ENCODE peak calls at places on chromosome 11, in six cellular contexts. T is thyroid gland, N is fibroblast of lung, H is adipocyte, Y is heart left ventricle, S is heart right ventricle. X is an unnamed sample. For H3K4me1, the result is how much of the 10 kb centered on the place peaks cover.

GRCh38 chr11:78564037-78564888 is 10.4 kb downstream of the NARS2 start:
- DNase-seq in T (no peak), N (peak), H (peak), Y (no peak), S (no peak), X (peak)

GRCh38 chr11:71940561-71941219 is 11.8 kb downstream of the RNF121 start:
- DNase-seq in T (no peak), N (peak), H (no peak), Y (no peak), S (no peak), X (no peak)

GRCh38 chr11:101862410-101863233 is 52.2 kb upstream of the CEP126 start:
- DNase-seq in T (peak), N (peak), H (peak), Y (peak), S (no peak), X (peak)

GRCh38 chr11:57662893-57663292 is 5.0 kb upstream of the ZDHHC5 start:
- DNase-seq in T (no peak), N (no peak), H (no peak), Y (no peak), S (no peak), X (peak)

GRCh38 chr11:73262851-73263495 is 9.2 kb upstream of the P2RY6 start:
- DNase-seq in T (no peak), N (peak), H (peak), Y (no peak), S (no peak), X (peak)

GRCh38 chr11:24298126-24298525 is 198.7 kb upstream of the LUZP2 start:
- DNase-seq in T (no peak), N (no peak), H (peak), Y (no peak), S (no peak), X (no peak)

GRCh38 chr11:47204633-47204989 is 10.2 kb upstream of the DDB2 start:
- DNase-seq in T (no peak), N (peak), H (peak), Y (no peak), S (no peak), X (peak)

GRCh38 chr11:65417221-65417701 is 5.3 kb upstream of the NEAT1 start:
- DNase-seq in T (peak), N (peak), H (peak), Y (peak), S (peak), X (peak)

GRCh38 chr11:86938900-86939880 is 16.0 kb downstream of the FZD4 start:
- DNase-seq in T (no peak), N (no peak), H (peak), Y (no peak), S (no peak), X (no peak)

GRCh38 chr11:68282141-68282860 is 10.5 kb upstream of the C11orf24 start:
- DNase-seq in T (no peak), N (no peak), H (no peak), Y (no peak), S (no peak), X (no peak)

GRCh38 chr11:102226702-102227101 is 90.6 kb upstream of the BIRC3 start:
- DNase-seq in T (no peak), N (peak), H (peak), Y (no peak), S (no peak), X (no peak)

GRCh38 chr11:34345012-34345804 is 12.6 kb downstream of the ABTB2 start:
- DNase-seq in T (no peak), N (peak), H (peak), Y (peak), S (peak), X (no peak)

GRCh38 chr11:131471976-131472375 is 101.6 kb downstream of the NTM start:
- DNase-seq in T (no peak), N (no peak), H (no peak), Y (no peak), S (no peak), X (no peak)

GRCh38 chr11:65571940-65572339 is 398 bp upstream of the FAM89B start:
- DNase-seq in T (no peak), N (no peak), H (peak), Y (no peak), S (no peak), X (peak)

GRCh38 chr11:105588001-105588400 is 21.9 kb upstream of the GRIA4 start:
- DNase-seq in T (no peak), N (peak), H (peak), Y (no peak), S (no peak), X (no peak)

GRCh38 chr11:2092956-2093412 is 46.2 kb downstream of the IGF2 start:
- DNase-seq in T (peak), N (peak), H (peak), Y (peak), S (peak), X (peak)

GRCh38 chr11:27230175-27230565 is 132.8 kb downstream of the CCDC34 start:
- DNase-seq in T (no peak), N (peak), H (no peak), Y (no peak), S (no peak), X (no peak)

GRCh38 chr11:68441466-68442230 is 18.9 kb upstream of the PPP6R3 start:
- DNase-seq in T (no peak), N (peak), H (peak), Y (no peak), S (no peak), X (no peak)

GRCh38 chr11:76236092-76237026 is 30.1 kb upstream of the WNT11 start:
- DNase-seq in T (no peak), N (peak), H (peak), Y (peak), S (peak), X (peak)

GRCh38 chr11:57485217-57486007 is 25.1 kb downstream of the RTN4RL2 start:
- DNase-seq in T (no peak), N (no peak), H (no peak), Y (no peak), S (no peak), X (no peak)

GRCh38 chr11:29518389-29519174 is 498.2 kb downstream of the KCNA4 start:
- DNase-seq in T (no peak), N (no peak), H (no peak), Y (no peak), S (no peak), X (peak)

GRCh38 chr11:93929407-93929806 is 79.0 kb upstream of the VSTM5 start:
- DNase-seq in T (no peak), N (no peak), H (no peak), Y (no peak), S (no peak), X (no peak)

GRCh38 chr11:71459767-71460320 is 6.8 kb downstream of the NADSYN1 start:
- DNase-seq in T (no peak), N (no peak), H (no peak), Y (no peak), S (no peak), X (no peak)

GRCh38 chr11:84800755-84801346 is 826.3 kb downstream of the DLG2 start:
- DNase-seq in T (no peak), N (peak), H (peak), Y (no peak), S (no peak), X (no peak)

GRCh38 chr11:65743928-65744698 is 23.5 kb upstream of the RNASEH2C start:
- DNase-seq in T (no peak), N (no peak), H (peak), Y (peak), S (peak), X (peak)

GRCh38 chr11:92552942-92553341 is 328.3 kb downstream of the FAT3 start:
- DNase-seq in T (no peak), N (no peak), H (peak), Y (no peak), S (no peak), X (no peak)

GRCh38 chr11:67033661-67034166 is 10.8 kb downstream of the SYT12 start:
- DNase-seq in T (no peak), N (peak), H (peak), Y (no peak), S (no peak), X (peak)

GRCh38 chr11:73263640-73264039 is 8.5 kb upstream of the P2RY6 start:
- DNase-seq in T (no peak), N (no peak), H (no peak), Y (no peak), S (no peak), X (no peak)

GRCh38 chr11:1302461-1303073 is 6.9 kb downstream of the TOLLIP start:
- DNase-seq in T (peak), N (no peak), H (no peak), Y (no peak), S (no peak), X (peak)

GRCh38 chr11:133491680-133492383 is 40.5 kb downstream of the OPCML start:
- DNase-seq in T (no peak), N (no peak), H (no peak), Y (no peak), S (no peak), X (no peak)

GRCh38 chr11:120208012-120208441 is 2.8 kb upstream of the OAF start:
- DNase-seq in T (no peak), N (no peak), H (no peak), Y (no peak), S (no peak), X (no peak)

GRCh38 chr11:19844806-19845205 is 132.2 kb downstream of the NAV2 start:
- DNase-seq in T (no peak), N (no peak), H (no peak), Y (no peak), S (no peak), X (no peak)

GRCh38 chr11:94036096-94036495 is 14.9 kb downstream of the HEPHL1 start:
- DNase-seq in T (no peak), N (no peak), H (no peak), Y (no peak), S (no peak), X (no peak)

GRCh38 chr11:128467041-128467440 is 120.3 kb downstream of the ETS1 start:
- DNase-seq in T (no peak), N (no peak), H (no peak), Y (no peak), S (no peak), X (no peak)
- H3K4me1 ChIP-seq in T (half or more), N (half or more), H (under half), Y (under half), S (half or more), X (under half)

DNA sequence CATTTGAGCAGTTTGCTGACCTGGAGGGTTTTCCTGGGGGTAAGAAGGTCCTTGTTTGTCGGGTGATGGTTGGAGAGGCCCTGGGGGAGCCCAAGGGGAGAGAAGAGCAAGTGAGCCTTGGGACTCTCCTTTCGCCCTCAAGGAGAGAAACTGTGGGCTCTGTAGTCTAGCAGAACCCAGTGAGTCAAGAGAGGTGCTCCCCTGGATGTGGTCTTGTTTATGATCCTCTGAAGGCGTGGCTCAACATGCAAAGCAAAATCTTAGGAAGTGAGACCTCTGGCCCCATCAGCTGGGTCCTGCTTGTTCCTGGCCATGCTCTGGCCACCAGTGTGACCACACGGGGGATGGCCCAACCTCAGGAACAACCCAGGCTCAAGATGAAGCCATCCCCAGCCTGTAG is 66.5 kb upstream of the ALX4 start:
- DNase-seq in T (no peak), N (no peak), H (no peak), Y (no peak), S (no peak), X (no peak)
- H3K4me1 ChIP-seq in T (under half), N (under half), H (under half), Y (under half), S (under half), X (under half)

DNA sequence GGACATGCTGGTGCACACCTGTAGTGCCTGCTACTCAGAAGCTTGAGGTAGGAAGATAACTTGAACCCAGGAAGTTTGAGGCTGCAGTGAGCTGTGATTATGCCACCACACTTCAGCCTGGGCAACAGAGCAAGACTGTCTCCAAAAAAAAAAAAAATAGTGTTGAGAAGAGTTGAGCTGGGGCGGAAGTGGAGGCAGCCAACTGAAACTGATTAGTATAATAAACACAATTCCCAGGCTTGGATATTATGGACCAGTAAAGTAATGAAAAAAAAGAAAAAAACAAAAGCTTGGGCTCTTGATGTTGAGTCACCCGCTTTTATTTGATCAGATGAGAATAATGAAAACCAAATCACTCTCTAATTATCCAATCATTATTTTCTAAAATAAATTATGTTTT is 21.0 kb downstream of the LDLRAD3 start:
- DNase-seq in T (peak), N (no peak), H (no peak), Y (no peak), S (no peak), X (no peak)
- H3K4me1 ChIP-seq in T (under half), N (under half), H (under half), Y (under half), S (under half), X (under half)

GRCh38 chr11:9250139-9250582 is 15.0 kb downstream of the DENND5A start:
- DNase-seq in T (no peak), N (peak), H (no peak), Y (no peak), S (no peak), X (no peak)

GRCh38 chr11:9249252-9249651 is 15.9 kb downstream of the DENND5A start:
- DNase-seq in T (no peak), N (no peak), H (no peak), Y (no peak), S (no peak), X (no peak)

GRCh38 chr11:9253086-9253485 is 12.1 kb downstream of the DENND5A start:
- DNase-seq in T (no peak), N (no peak), H (no peak), Y (no peak), S (no peak), X (no peak)

GRCh38 chr11:9251306-9251705 is 13.8 kb downstream of the DENND5A start:
- DNase-seq in T (no peak), N (no peak), H (no peak), Y (no peak), S (no peak), X (no peak)

DNA sequence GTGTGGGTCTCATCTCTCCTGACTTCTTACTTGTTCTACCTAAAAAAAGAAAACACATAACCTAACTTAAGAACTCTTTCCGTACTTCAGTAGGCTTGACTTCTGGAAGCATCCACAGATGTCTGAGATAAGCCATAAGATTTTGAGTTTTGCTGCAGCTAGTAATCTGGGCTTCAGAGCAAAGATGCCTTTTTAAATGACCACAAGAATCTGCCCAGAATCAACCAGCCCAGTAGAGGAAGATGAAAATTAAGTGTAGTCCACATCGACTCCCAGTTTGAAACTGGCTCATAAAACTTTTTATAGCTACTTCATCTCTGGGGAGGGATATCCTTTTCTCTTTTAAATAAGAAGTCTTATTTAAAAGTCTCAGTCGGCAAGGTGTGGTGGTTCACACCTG is 10.7 kb downstream of the DENND5A start:
- DNase-seq in T (no peak), N (no peak), H (no peak), Y (no peak), S (no peak), X (no peak)
- H3K4me1 ChIP-seq in T (under half), N (under half), H (under half), Y (under half), S (under half), X (under half)

DNA sequence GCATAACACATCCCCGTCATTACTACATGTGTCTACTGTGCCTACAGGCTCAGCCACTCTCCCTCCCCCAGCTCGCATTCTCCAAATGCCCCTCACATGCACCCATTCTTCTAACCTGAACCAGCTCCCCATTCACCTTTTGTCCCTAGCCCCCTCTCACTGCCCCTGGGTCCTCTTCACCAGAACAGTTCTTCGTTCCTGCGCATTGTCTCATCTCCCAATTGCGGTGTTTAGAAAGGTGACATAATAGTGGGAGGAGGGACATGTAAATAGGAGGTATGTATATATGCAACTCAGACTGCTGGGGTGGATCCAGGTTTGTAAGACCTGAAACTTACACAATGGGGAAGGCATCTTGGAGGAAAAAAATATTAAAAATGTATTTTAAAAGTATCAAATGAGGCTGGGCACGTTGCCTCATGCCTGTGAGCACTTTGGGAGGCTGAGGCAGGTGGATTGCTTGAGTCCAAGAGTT is 4.7 kb upstream of the VSIG2 start:
- DNase-seq in T (no peak), N (no peak), H (no peak), Y (no peak), S (no peak), X (peak)
- H3K4me1 ChIP-seq in T (half or more), N (under half), H (under half), Y (under half), S (half or more), X (under half)

GRCh38 chr11:64232182-64233018 is 2.0 kb upstream of the VEGFB start:
- DNase-seq in T (no peak), N (no peak), H (no peak), Y (no peak), S (no peak), X (no peak)
- H3K4me1 ChIP-seq in T (half or more), N (under half), H (under half), Y (under half), S (under half), X (under half)

DNA sequence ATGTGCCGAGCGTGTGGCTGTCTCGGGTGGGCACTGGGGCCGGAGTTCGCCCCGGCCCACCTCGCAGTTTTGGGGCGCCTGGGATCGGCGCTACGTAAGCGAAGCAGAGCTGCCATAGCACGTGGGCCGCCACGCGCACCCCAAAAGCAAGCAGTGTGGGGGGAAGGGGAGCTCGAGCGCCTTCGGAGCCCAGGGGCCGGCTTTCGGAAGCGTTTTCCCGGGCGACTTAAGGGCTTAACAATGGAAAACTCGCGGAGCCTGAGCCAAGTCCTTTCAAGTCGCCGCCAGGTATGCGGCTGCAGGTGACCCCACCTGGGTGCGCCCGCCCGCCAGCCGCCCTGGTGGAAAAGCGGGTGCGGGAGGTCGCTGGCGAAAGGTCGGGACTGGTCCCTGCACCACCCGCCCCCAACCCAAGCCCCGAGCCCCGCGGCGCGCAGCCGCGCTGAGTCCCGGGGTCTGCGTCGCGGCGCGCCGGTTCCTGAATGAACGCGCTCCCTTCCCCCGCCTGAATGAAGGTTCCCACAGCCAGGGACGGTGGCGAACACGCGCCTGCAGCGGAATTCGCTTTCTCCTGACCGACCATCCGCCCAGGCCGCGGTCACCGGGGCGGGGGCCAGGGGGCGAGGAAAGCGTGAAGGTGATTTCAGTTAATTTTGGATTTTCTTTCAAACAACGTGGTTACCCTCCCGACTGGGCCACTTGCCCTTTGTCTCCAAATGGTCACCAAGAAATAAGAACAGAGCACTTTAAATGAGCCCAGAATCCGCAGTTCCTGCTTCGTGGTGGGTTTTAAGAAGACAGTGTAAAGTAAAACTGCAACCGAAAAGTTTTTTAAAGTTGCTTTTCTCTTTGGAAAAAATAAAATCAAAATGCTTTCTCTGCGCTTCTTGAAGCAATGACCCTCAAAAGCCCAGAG is 2.7 kb upstream of the CCND1 start:
- DNase-seq in T (peak), N (peak), H (peak), Y (peak), S (peak), X (peak)
- H3K4me1 ChIP-seq in T (under half), N (under half), H (under half), Y (under half), S (under half), X (under half)

GRCh38 chr11:114090225-114090624 is 30.7 kb downstream of the ZBTB16 start:
- DNase-seq in T (no peak), N (no peak), H (no peak), Y (no peak), S (no peak), X (no peak)
- H3K4me1 ChIP-seq in T (half or more), N (under half), H (half or more), Y (half or more), S (half or more), X (under half)

GRCh38 chr11:12237381-12237784 is 127.0 kb downstream of the MICAL2 start:
- DNase-seq in T (peak), N (no peak), H (no peak), Y (no peak), S (no peak), X (no peak)
- H3K4me1 ChIP-seq in T (under half), N (under half), H (under half), Y (under half), S (under half), X (under half)

DNA sequence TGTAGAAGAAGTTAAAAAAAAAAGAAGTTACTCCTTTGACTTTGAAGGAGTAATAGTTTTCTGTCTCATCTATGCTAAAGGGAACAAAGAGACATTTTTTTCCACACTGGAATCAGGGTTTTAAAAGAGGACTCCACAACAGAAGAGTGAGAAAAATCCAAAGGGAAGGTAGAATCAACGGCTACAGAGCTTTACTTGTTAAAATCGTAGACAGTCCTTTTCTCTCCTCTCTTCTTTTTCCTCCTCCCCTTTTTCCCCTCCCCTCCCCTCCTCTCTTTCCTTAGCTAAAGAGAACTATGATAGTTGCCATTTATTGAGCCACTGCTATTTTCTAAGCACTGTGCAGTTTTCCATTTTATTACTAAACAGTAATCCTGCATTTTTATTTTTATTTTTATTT is 29.2 kb downstream of the DDIAS start:
- DNase-seq in T (no peak), N (no peak), H (no peak), Y (no peak), S (no peak), X (no peak)
- H3K4me1 ChIP-seq in T (under half), N (under half), H (under half), Y (under half), S (under half), X (under half)